ENCODE peak calls at places on chromosomes 3 and 15, in seven cellular contexts. N, G, I, B, R, K and O are unnamed samples.

GRCh38 chr3:15354485-15354884 is 22.1 kb upstream of the SH3BP5 start:
- DNase-seq in G (no peak), I (no peak), B (no peak), R (no peak), N (no peak), K (no peak), O (no peak)

GRCh38 chr15:41417418-41417811 is 520 bp downstream of the RTF1 start:
- DNase-seq in I (no peak), N (no peak), K (peak), G (no peak), B (no peak), R (no peak), O (no peak)

GRCh38 chr3:161602451-161602850 is 105.8 kb downstream of the OTOL1 start:
- DNase-seq in K (no peak), G (no peak), R (no peak), N (no peak), I (no peak), B (no peak), O (no peak)

GRCh38 chr15:79641841-79642240 is 209.7 kb downstream of the MINAR1 start:
- DNase-seq in I (no peak), G (no peak), B (no peak), R (no peak), N (no peak), K (no peak), O (no peak)

GRCh38 chr3:20043825-20044224 is 3.6 kb downstream of the KAT2B start:
- DNase-seq in R (no peak), N (no peak), I (no peak), G (no peak), B (no peak), K (no peak), O (no peak)

GRCh38 chr15:37876900-37877299 is 57.5 kb upstream of the TMCO5A start:
- DNase-seq in N (no peak), K (no peak), B (no peak), I (no peak), G (no peak), R (no peak), O (no peak)

GRCh38 chr3:120498947-120499346 is 48.2 kb upstream of the FSTL1 start:
- DNase-seq in R (no peak), G (peak), K (no peak), N (no peak), B (no peak), I (no peak), O (no peak)

GRCh38 chr15:24835301-24835700 is 119.5 kb upstream of the SNRPN start:
- DNase-seq in R (no peak), K (no peak), I (no peak), N (no peak), G (no peak), B (no peak), O (no peak)

GRCh38 chr15:71683401-71684274 is 126.7 kb upstream of the NR2E3 start:
- DNase-seq in B (no peak), G (no peak), N (no peak), K (no peak), R (no peak), I (no peak), O (no peak)

GRCh38 chr3:120796944-120797343 is 54.4 kb downstream of the GTF2E1 start:
- DNase-seq in R (no peak), I (no peak), G (no peak), K (no peak), B (no peak), N (no peak), O (no peak)

GRCh38 chr15:68401496-68402431 is 30.2 kb downstream of the ITGA11 start:
- DNase-seq in R (peak), I (no peak), N (no peak), B (no peak), G (no peak), K (no peak), O (no peak)

GRCh38 chr3:4712109-4712508 is 219.0 kb downstream of the ITPR1 start:
- DNase-seq in G (no peak), I (no peak), R (no peak), B (no peak), N (peak), K (no peak), O (no peak)

GRCh38 chr15:40106203-40107161 is 2.2 kb downstream of the BMF start:
- DNase-seq in I (peak), N (no peak), K (peak), R (peak), B (peak), G (no peak), O (peak)

GRCh38 chr3:139312959-139313358 is 30.9 kb upstream of the MRPS22 start:
- DNase-seq in G (no peak), N (no peak), I (no peak), K (peak), R (no peak), B (no peak), O (no peak)

GRCh38 chr3:11582123-11582968 is 61.4 kb downstream of the VGLL4 start:
- DNase-seq in N (no peak), B (no peak), I (no peak), G (peak), K (no peak), R (peak), O (peak)

GRCh38 chr3:149330609-149331008 is 2.8 kb downstream of the TM4SF18 start:
- DNase-seq in I (no peak), N (no peak), R (no peak), K (no peak), B (no peak), G (no peak), O (no peak)

GRCh38 chr3:157113832-157114505 is 46.0 kb downstream of the CCNL1 start:
- DNase-seq in I (no peak), R (no peak), N (no peak), K (peak), B (no peak), G (peak), O (no peak)

GRCh38 chr3:111210866-111211564 is 139.4 kb downstream of the NECTIN3 start:
- DNase-seq in K (no peak), I (no peak), G (no peak), B (no peak), N (no peak), R (no peak), O (no peak)

GRCh38 chr15:101201411-101202174 is 50.3 kb downstream of the CHSY1 start:
- DNase-seq in G (peak), K (peak), R (peak), N (peak), I (no peak), B (no peak), O (peak)

GRCh38 chr15:50744601-50745000 is 20.9 kb downstream of the SPPL2A start:
- DNase-seq in R (no peak), I (no peak), N (no peak), B (no peak), K (no peak), G (no peak), O (no peak)

GRCh38 chr15:46260937-46261336 is 626.1 kb downstream of the SQOR start:
- DNase-seq in N (no peak), R (no peak), I (no peak), B (no peak), K (no peak), G (no peak), O (peak)

GRCh38 chr15:68586274-68586961 is 7.6 kb downstream of the CORO2B start:
- DNase-seq in K (no peak), G (no peak), B (no peak), N (peak), I (peak), R (no peak), O (no peak)

GRCh38 chr15:71752604-71753289 is 57.6 kb upstream of the NR2E3 start:
- DNase-seq in I (peak), R (no peak), B (no peak), G (peak), K (no peak), N (peak), O (peak)

GRCh38 chr3:57112206-57112605 is 51.7 kb downstream of the SPATA12 start:
- DNase-seq in B (no peak), K (peak), I (peak), R (no peak), N (no peak), G (peak), O (peak)

GRCh38 chr3:179021119-179021903 is 50.3 kb downstream of the ZMAT3 start:
- DNase-seq in R (no peak), N (no peak), K (no peak), G (no peak), I (no peak), B (no peak), O (no peak)

GRCh38 chr15:31303434-31304073 is 23.1 kb upstream of the KLF13 start:
- DNase-seq in N (no peak), I (no peak), B (no peak), K (peak), G (peak), R (peak), O (peak)

GRCh38 chr3:127066635-127067034 is 83.7 kb downstream of the PLXNA1 start:
- DNase-seq in B (no peak), K (no peak), R (no peak), N (no peak), G (no peak), I (no peak), O (no peak)

GRCh38 chr3:194140520-194141414 is 4.8 kb downstream of the HES1 start:
- DNase-seq in I (peak), K (peak), B (no peak), G (peak), R (peak), N (no peak), O (peak)

GRCh38 chr3:182810574-182811268 is 17.4 kb downstream of the ATP11B start:
- DNase-seq in B (no peak), N (no peak), R (no peak), I (no peak), K (no peak), G (no peak), O (no peak)

GRCh38 chr3:18300916-18301315 is 124.2 kb downstream of the SATB1 start:
- DNase-seq in G (no peak), N (no peak), I (no peak), K (no peak), R (no peak), B (no peak), O (no peak)

GRCh38 chr3:39637807-39638206 is 170.3 kb downstream of the MOBP start:
- DNase-seq in B (no peak), K (peak), G (no peak), R (no peak), N (peak), I (peak), O (no peak)

GRCh38 chr15:68635142-68635541 is 56.3 kb downstream of the CORO2B start:
- DNase-seq in K (no peak), G (no peak), B (no peak), R (no peak), N (no peak), I (no peak), O (no peak)

GRCh38 chr3:125318859-125319258 is 56.3 kb downstream of the ZNF148 start:
- DNase-seq in G (no peak), R (no peak), I (no peak), K (no peak), N (no peak), B (no peak), O (no peak)

GRCh38 chr3:125316949-125317348 is 58.2 kb downstream of the ZNF148 start:
- DNase-seq in B (peak), G (no peak), N (no peak), I (no peak), K (no peak), R (no peak), O (no peak)

GRCh38 chr3:125319765-125320164 is 55.4 kb downstream of the ZNF148 start:
- DNase-seq in G (no peak), R (no peak), K (no peak), I (no peak), B (no peak), N (no peak), O (no peak)

GRCh38 chr3:125318497-125318847 is 56.7 kb downstream of the ZNF148 start:
- DNase-seq in R (no peak), I (no peak), G (no peak), K (no peak), N (no peak), B (no peak), O (no peak)

GRCh38 chr3:125317761-125318496 is 57.2 kb downstream of the ZNF148 start:
- DNase-seq in G (no peak), R (no peak), I (no peak), K (no peak), B (no peak), N (peak), O (no peak)
- TF ChIP-seq SP1 in G (no peak), R (no peak), I (no peak), K (no peak), B (no peak), N (no peak), O (no peak)

GRCh38 chr15:98440917-98441316 is 207.4 kb upstream of the IGF1R start:
- DNase-seq in K (no peak), N (no peak), R (no peak), I (no peak), B (no peak), G (no peak), O (no peak)

GRCh38 chr15:98438326-98438725 is 210.0 kb upstream of the IGF1R start:
- DNase-seq in R (no peak), K (no peak), I (no peak), N (no peak), B (no peak), G (no peak), O (no peak)

GRCh38 chr15:98437752-98438151 is 210.6 kb upstream of the IGF1R start:
- DNase-seq in K (no peak), I (no peak), R (no peak), B (no peak), N (no peak), G (no peak), O (no peak)

GRCh38 chr15:98439523-98439942 is 208.8 kb upstream of the IGF1R start:
- DNase-seq in R (no peak), G (no peak), I (no peak), N (no peak), K (no peak), B (no peak), O (no peak)

GRCh38 chr15:98438907-98439306 is 209.4 kb upstream of the IGF1R start:
- DNase-seq in K (no peak), R (no peak), I (no peak), B (no peak), N (no peak), G (no peak), O (no peak)
- TF ChIP-seq SP1 in K (no peak), R (no peak), I (no peak), B (no peak), N (no peak), G (no peak), O (no peak)

GRCh38 chr3:34248352-34248751 is 449.9 kb downstream of the PDCD6IP start:
- DNase-seq in B (peak), I (no peak), R (no peak), N (no peak), G (no peak), K (no peak), O (no peak)
- TF ChIP-seq SP1 in B (no peak), I (no peak), R (no peak), N (no peak), G (no peak), K (no peak), O (no peak)

GRCh38 chr15:56919708-56920637 is 1.5 kb downstream of the TCF12 start:
- DNase-seq in G (peak), I (peak), K (no peak), R (peak), B (no peak), N (no peak), O (peak)
- TF ChIP-seq SP1 in G (no peak), I (no peak), K (no peak), R (no peak), B (no peak), N (no peak), O (no peak)

GRCh38 chr3:46447535-46447934 is 17.2 kb downstream of the LTF start:
- DNase-seq in N (no peak), B (no peak), I (no peak), K (no peak), G (no peak), R (no peak), O (no peak)

GRCh38 chr3:46454209-46454595 is 10.5 kb downstream of the LTF start:
- DNase-seq in K (no peak), R (no peak), B (no peak), N (no peak), G (no peak), I (no peak), O (no peak)

GRCh38 chr3:46448721-46449120 is 16.0 kb downstream of the LTF start:
- DNase-seq in G (no peak), B (no peak), K (no peak), I (no peak), R (no peak), N (no peak), O (no peak)

GRCh38 chr3:46453526-46454208 is 11.0 kb downstream of the LTF start:
- DNase-seq in I (no peak), G (no peak), N (no peak), B (no peak), R (no peak), K (no peak), O (no peak)

DNA sequence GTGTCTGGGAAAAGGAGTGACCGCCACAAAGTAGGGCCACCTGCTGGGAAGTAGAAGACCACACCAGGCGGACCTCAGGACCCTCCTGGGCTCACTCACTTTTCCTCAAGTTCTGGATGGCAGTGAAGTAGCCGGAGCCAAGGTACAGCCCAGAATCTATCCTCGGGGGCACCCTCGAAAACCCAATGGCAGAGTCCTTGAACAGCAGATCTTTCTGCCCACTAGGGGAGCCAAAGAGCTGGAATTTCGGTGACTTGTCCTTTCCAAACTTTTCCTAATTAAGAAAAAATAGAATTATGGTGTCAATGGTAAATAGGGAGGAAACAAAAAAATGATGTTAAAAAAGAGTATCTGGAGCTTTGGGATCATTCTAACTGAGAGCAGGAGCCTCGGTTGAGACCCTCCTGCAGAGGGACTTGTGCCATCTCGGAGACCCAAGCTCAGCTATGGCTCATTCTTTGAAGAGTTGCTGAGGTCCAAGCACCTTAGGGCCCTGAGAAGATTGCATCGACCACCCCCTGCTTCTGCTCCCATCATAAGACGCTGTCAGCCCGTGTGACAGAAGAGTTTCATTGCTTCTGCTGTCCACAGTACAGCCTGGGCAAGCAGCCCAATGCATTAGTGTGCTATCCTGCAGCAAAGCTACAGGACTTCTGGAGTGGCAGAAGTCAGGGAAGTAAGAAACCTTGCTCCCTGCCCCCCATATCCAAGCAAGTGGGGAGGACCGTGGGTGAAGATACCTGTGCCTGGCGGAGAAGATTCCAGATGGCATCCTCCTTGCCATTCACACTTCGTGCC is 14.8 kb downstream of the LTF start:
- DNase-seq in K (peak), G (peak), I (no peak), N (peak), R (peak), B (no peak), O (peak)
- TF ChIP-seq SP1 in K (no peak), G (no peak), I (no peak), N (no peak), R (no peak), B (no peak), O (no peak)

DNA sequence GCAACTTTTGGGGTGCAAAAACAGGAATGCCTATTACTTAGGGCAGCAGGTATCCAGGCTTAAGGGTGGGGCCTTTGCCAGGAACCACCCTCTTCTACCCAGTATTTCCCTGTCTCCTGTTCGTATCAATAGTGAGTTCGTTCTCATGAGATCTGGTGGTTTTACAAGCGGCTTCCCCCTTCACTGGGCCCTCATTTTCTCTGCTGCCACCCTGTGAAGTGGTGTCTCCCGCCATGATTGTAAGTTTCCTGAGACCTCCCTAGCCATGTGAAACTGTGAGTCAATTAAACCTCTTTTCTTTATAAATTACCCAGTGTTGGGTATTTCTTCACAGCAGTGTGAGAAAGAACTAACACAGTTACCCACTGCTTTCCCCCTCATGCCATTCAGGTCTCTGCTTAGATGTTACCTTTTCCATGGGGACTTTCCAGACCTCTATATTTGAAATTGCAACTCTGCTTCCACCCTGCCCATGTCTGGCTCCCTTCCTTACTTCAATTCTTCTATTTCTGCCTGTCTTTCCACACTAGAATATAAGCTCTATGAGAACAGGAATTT is 23.9 kb upstream of the TRA2B start:
- DNase-seq in K (no peak), I (no peak), G (no peak), R (no peak), N (no peak), B (no peak), O (no peak)
- TF ChIP-seq SP1 in K (no peak), I (no peak), G (no peak), R (no peak), N (no peak), B (no peak), O (no peak)